ENCODE peak calls at places on chromosomes 6 and 20, in seven cellular contexts. F is posterior cingulate gyrus, V is T-helper 1 cell, S is SW480, N is ACHN, O is NCI-H1092, W is HEK293T. R is an unnamed sample.

GRCh38 chr6:36735110-36735971 is 37.7 kb downstream of the RAB44 start:
- DNase-seq in F (no peak), O (no peak), N (no peak), W (no peak), S (no peak), V (no peak), R (no peak)

GRCh38 chr6:134373966-134374365 is 56.1 kb upstream of the SGK1 start:
- DNase-seq in V (no peak), W (no peak), F (no peak), O (no peak), S (no peak), N (no peak), R (no peak)

GRCh38 chr20:10521068-10521834 is 86.1 kb downstream of the SLX4IP start:
- DNase-seq in F (no peak), N (peak; percentile 42), W (no peak), O (no peak), V (no peak), S (peak; percentile 42), R (no peak)

GRCh38 chr20:58854638-58855471 is 2.3 kb downstream of the GNAS start:
- DNase-seq in O (no peak), N (no peak), W (no peak), F (no peak), S (no peak), V (no peak), R (no peak)

GRCh38 chr20:33387177-33387576 is 14.1 kb downstream of the CDK5RAP1 start:
- DNase-seq in F (no peak), V (no peak), N (peak; percentile 17), S (no peak), O (no peak), W (no peak), R (no peak)

GRCh38 chr20:49985157-49985556 is 2.4 kb downstream of the SNAI1 start:
- DNase-seq in S (no peak), F (no peak), N (no peak), V (no peak), W (no peak), O (no peak), R (no peak)

GRCh38 chr20:9454781-9455180 is 59.6 kb upstream of the LAMP5 start:
- DNase-seq in S (no peak), N (no peak), O (no peak), F (no peak), W (no peak), V (no peak), R (no peak)

GRCh38 chr20:23091741-23092408 is 5.8 kb upstream of the CD93 start:
- DNase-seq in O (no peak), W (no peak), V (no peak), S (no peak), F (no peak), N (no peak), R (no peak)

GRCh38 chr20:33518071-33518470 is 28.2 kb downstream of the CBFA2T2 start:
- DNase-seq in N (peak; percentile 83), W (no peak), V (no peak), O (no peak), S (no peak), F (peak; percentile 3), R (no peak)

GRCh38 chr6:44475779-44476434 is 88.4 kb downstream of the CDC5L start:
- DNase-seq in S (peak; percentile 63), O (peak; percentile 78), W (peak; percentile 88), F (peak; percentile 98), N (peak; percentile 65), V (peak; percentile 48), R (peak; percentile 74)

GRCh38 chr6:36599791-36600209 is 5.6 kb downstream of the SRSF3 start:
- DNase-seq in W (no peak), F (peak; percentile 90), N (no peak), V (peak; percentile 52), S (no peak), O (no peak), R (peak; percentile 48)

GRCh38 chr20:41619360-41620115 is 1.4 kb upstream of the CHD6 start:
- DNase-seq in N (no peak), W (no peak), F (no peak), O (peak; percentile 33), V (no peak), S (no peak), R (no peak)

GRCh38 chr6:153150400-153150766 is 19.3 kb upstream of the RGS17 start:
- DNase-seq in V (no peak), O (no peak), F (no peak), W (no peak), S (no peak), N (no peak), R (no peak)

GRCh38 chr6:82959385-82959941 is 106.2 kb downstream of the UBE3D start:
- DNase-seq in V (no peak), W (no peak), O (no peak), S (no peak), N (peak; percentile 23), F (no peak), R (no peak)

GRCh38 chr6:85250586-85251216 is 199.2 kb upstream of the NT5E start:
- DNase-seq in S (no peak), W (no peak), O (no peak), N (no peak), V (no peak), F (no peak), R (no peak)

GRCh38 chr6:92110390-92110789 is 1309.0 kb downstream of the EPHA7 start:
- DNase-seq in F (no peak), S (peak; percentile 41), N (peak; percentile 18), O (peak; percentile 33), W (no peak), V (no peak), R (peak; percentile 73)

GRCh38 chr6:128158496-128158895 is 257.6 kb upstream of the THEMIS start:
- DNase-seq in O (no peak), W (no peak), V (no peak), S (no peak), F (no peak), N (no peak), R (no peak)

GRCh38 chr20:51752343-51752951 is 15.7 kb downstream of the ATP9A start:
- DNase-seq in V (no peak), N (peak; percentile 29), F (peak; percentile 54), W (no peak), S (peak; percentile 82), O (no peak), R (no peak)

GRCh38 chr20:3995067-3995748 is 20.1 kb downstream of the RNF24 start:
- DNase-seq in S (no peak), W (no peak), O (no peak), N (peak; percentile 50), V (no peak), F (no peak), R (no peak)

GRCh38 chr6:168319279-168320051 is at the start of gene DACT2:
- DNase-seq in S (peak; percentile 1), F (no peak), O (peak; percentile 25), W (no peak), N (no peak), V (no peak), R (no peak)

GRCh38 chr6:146090474-146090873 is 61.6 kb downstream of the GRM1 start:
- DNase-seq in N (peak; percentile 72), F (no peak), O (no peak), W (no peak), S (peak; percentile 18), V (no peak), R (no peak)

GRCh38 chr20:63690898-63691710 is 5.3 kb upstream of the TNFRSF6B start:
- DNase-seq in S (peak; percentile 63), F (no peak), O (no peak), W (no peak), N (no peak), V (no peak), R (no peak)

GRCh38 chr20:40046703-40047102 is 642.3 kb downstream of the MAFB start:
- DNase-seq in S (no peak), F (no peak), W (no peak), O (no peak), V (no peak), N (no peak), R (no peak)

GRCh38 chr6:71080793-71081192 is 123.9 kb upstream of the B3GAT2 start:
- DNase-seq in O (no peak), F (no peak), S (no peak), N (no peak), V (no peak), W (no peak), R (no peak)

GRCh38 chr6:33247977-33248642 is 23.6 kb downstream of the VPS52 start:
- DNase-seq in F (peak; percentile 98), S (peak; percentile 70), V (peak; percentile 82), N (peak; percentile 83), O (peak; percentile 62), W (peak; percentile 80), R (peak; percentile 82)

GRCh38 chr20:2162125-2162822 is 60.6 kb downstream of the STK35 start:
- DNase-seq in N (no peak), S (no peak), V (no peak), W (no peak), F (no peak), O (no peak), R (no peak)

GRCh38 chr6:19949155-19949554 is 112.0 kb downstream of the ID4 start:
- DNase-seq in N (no peak), W (no peak), F (no peak), O (no peak), S (no peak), V (no peak), R (no peak)

GRCh38 chr6:155103816-155104366 is 108.8 kb downstream of the TIAM2 start:
- DNase-seq in O (no peak), N (no peak), S (no peak), V (no peak), W (no peak), F (no peak), R (no peak)

GRCh38 chr20:1465470-1466210 is 1.0 kb downstream of the NSFL1C start:
- DNase-seq in V (no peak), W (no peak), F (no peak), N (no peak), S (no peak), O (no peak), R (no peak)

GRCh38 chr6:132401120-132401940 is at the start of gene MOXD1:
- DNase-seq in N (peak; percentile 78), S (no peak), W (peak; percentile 80), F (peak; percentile 89), V (no peak), O (no peak), R (peak; percentile 25)

GRCh38 chr6:23518294-23518693 is 607.7 kb upstream of the NRSN1 start:
- DNase-seq in W (no peak), F (no peak), S (no peak), O (no peak), V (no peak), N (no peak), R (no peak)

GRCh38 chr20:5197847-5198650 is 71.2 kb downstream of the CDS2 start:
- DNase-seq in V (no peak), N (no peak), O (no peak), F (no peak), W (no peak), S (no peak), R (no peak)

GRCh38 chr6:20266851-20267608 is 54.8 kb upstream of the MBOAT1 start:
- DNase-seq in S (peak; percentile 63), F (no peak), V (no peak), W (no peak), N (no peak), O (no peak), R (no peak)

GRCh38 chr20:23127506-23128279 is 41.6 kb upstream of the CD93 start:
- DNase-seq in O (no peak), N (no peak), F (peak; percentile 78), V (no peak), W (no peak), S (no peak), R (no peak)

GRCh38 chr6:104537872-104538271 is 321.8 kb downstream of the HACE1 start:
- DNase-seq in F (no peak), W (no peak), V (no peak), N (no peak), S (no peak), O (no peak), R (no peak)

GRCh38 chr6:120671519-120671918 is 662.8 kb downstream of the TBC1D32 start:
- DNase-seq in V (no peak), S (no peak), O (no peak), F (no peak), N (peak; percentile 2), W (peak; percentile 38), R (no peak)

GRCh38 chr6:116624036-116624805 is 7.9 kb downstream of the RSPH4A start:
- DNase-seq in O (no peak), S (peak; percentile 31), N (peak; percentile 1), F (no peak), V (no peak), W (no peak), R (no peak)

GRCh38 chr20:32329817-32330554 is 28.1 kb upstream of the ASXL1 start:
- DNase-seq in N (no peak), V (no peak), W (no peak), F (no peak), S (no peak), O (no peak), R (peak; percentile 6)

R was measured in NCI-H2081.